ENCODE peak calls at places on chromosome 14, in seven cellular contexts. D is fibroblast of villous mesenchyme; F is SHP77; H is stimulated activated naive CD8-positive, alpha-beta T cell treated with anti-CD3 and anti-CD28 coated beads, Interleukin-15, Interleukin-2, amounts not matched to agents 100 U/mL and 50 U/mL, for 24 hours; C is neural crest cell; I is NCI-H748 treated with DMSO at 0.1 percent for 48 hours; B is H54. M is an unnamed sample.

GRCh38 chr14:86712176-86712575 is 1182.2 kb downstream of the FLRT2 start:
- DNase-seq in D (peak; percentile 34), F (no peak), H (no peak), C (no peak), I (no peak), B (no peak), M (no peak)

GRCh38 chr14:104444159-104445030 is 135.2 kb upstream of the C14orf180 start:
- DNase-seq in D (no peak), F (no peak), H (no peak), C (no peak), I (no peak), B (no peak), M (no peak)

GRCh38 chr14:74618078-74618952 is 6.3 kb upstream of the LTBP2 start:
- DNase-seq in D (peak; percentile 72), F (no peak), H (peak; percentile 67), C (no peak), I (no peak), B (peak; percentile 18), M (no peak)

GRCh38 chr14:104898870-104899510 is 25.7 kb upstream of the PLD4 start:
- DNase-seq in D (no peak), F (no peak), H (no peak), C (no peak), I (no peak), B (no peak), M (no peak)

GRCh38 chr14:73245401-73246325 is 8.4 kb downstream of the PAPLN start:
- DNase-seq in D (no peak), F (no peak), H (peak; percentile 71), C (no peak), I (peak; percentile 20), B (no peak), M (no peak)

GRCh38 chr14:50967104-50967503 is 22.8 kb upstream of the PYGL start:
- DNase-seq in D (no peak), F (no peak), H (no peak), C (no peak), I (no peak), B (no peak), M (no peak)

GRCh38 chr14:93997933-93998870 is 1.1 kb downstream of the CCDC197 start:
- DNase-seq in D (no peak), F (no peak), H (no peak), C (no peak), I (no peak), B (no peak), M (no peak)

GRCh38 chr14:66401447-66402095 is 84.6 kb upstream of the CCDC196 start:
- DNase-seq in D (peak; percentile 4), F (peak; percentile 3), H (no peak), C (no peak), I (no peak), B (no peak), M (no peak)

GRCh38 chr14:74019743-74020142 is 594 bp downstream of the BBOF1 start:
- DNase-seq in D (peak; percentile 74), F (no peak), H (no peak), C (no peak), I (no peak), B (no peak), M (no peak)

GRCh38 chr14:22602853-22603252 is 4.8 kb downstream of the ABHD4 start:
- DNase-seq in D (no peak), F (no peak), H (no peak), C (no peak), I (no peak), B (no peak), M (no peak)

GRCh38 chr14:60327447-60328331 is 78.7 kb downstream of the PPM1A start:
- DNase-seq in D (peak; percentile 37), F (peak; percentile 83), H (peak; percentile 54), C (no peak), I (peak; percentile 74), B (no peak), M (no peak)

GRCh38 chr14:34120185-34120977 is 169.5 kb upstream of the EGLN3 start:
- DNase-seq in D (no peak), F (no peak), H (no peak), C (no peak), I (no peak), B (no peak), M (no peak)

GRCh38 chr14:96117101-96117897 is 78.1 kb downstream of the C14orf132 start:
- DNase-seq in D (peak; percentile 56), F (peak; percentile 69), H (peak; percentile 7), C (no peak), I (peak; percentile 32), B (no peak), M (no peak)

GRCh38 chr14:75689012-75689411 is 28.0 kb downstream of the TTLL5 start:
- DNase-seq in D (peak; percentile 76), F (no peak), H (no peak), C (no peak), I (no peak), B (no peak), M (no peak)

GRCh38 chr14:53011053-53011462 is 60.2 kb upstream of the FERMT2 start:
- DNase-seq in D (peak; percentile 99), F (peak; percentile 51), H (no peak), C (no peak), I (no peak), B (peak; percentile 66), M (peak; percentile 70)

GRCh38 chr14:63302135-63302534 is 16.6 kb downstream of the GPHB5 start:
- DNase-seq in D (no peak), F (no peak), H (no peak), C (no peak), I (no peak), B (no peak), M (no peak)

GRCh38 chr14:55974046-55974582 is 144.1 kb upstream of the PELI2 start:
- DNase-seq in D (no peak), F (no peak), H (no peak), C (no peak), I (no peak), B (no peak), M (no peak)